ENCODE peak calls at places on chromosomes 12 and 14, in eight cellular contexts. One of them, this sample, is unnamed. For H3K9me2 and H3K79me2, the result is how much of the 10 kb centered on the place peaks cover.

GRCh38 chr12:52252728-52253328 is 19.8 kb downstream of the KRT7 start:
- DNase-seq in MM.1S: no peak
- DNase-seq in OCI-LY7: no peak
- DNase-seq in PC-3: peak
- DNase-seq in HCT116: no peak
- DNase-seq in hepatocyte: no peak
- DNase-seq in SK-N-SH: no peak
- DNase-seq in GM23338: no peak
- DNase-seq in this sample: no peak

GRCh38 chr12:1367731-1368285 is 226.6 kb downstream of the FBXL14 start:
- DNase-seq in GM23338: no peak
- DNase-seq in MM.1S: no peak
- DNase-seq in HCT116: no peak
- DNase-seq in OCI-LY7: no peak
- DNase-seq in SK-N-SH: no peak
- DNase-seq in PC-3: no peak
- DNase-seq in hepatocyte: no peak
- DNase-seq in this sample: peak

GRCh38 chr12:115224031-115224430 is 540.1 kb upstream of the TBX3 start:
- DNase-seq in MM.1S: no peak
- DNase-seq in SK-N-SH: no peak
- DNase-seq in OCI-LY7: no peak
- DNase-seq in PC-3: no peak
- DNase-seq in HCT116: no peak
- DNase-seq in hepatocyte: peak
- DNase-seq in GM23338: no peak
- DNase-seq in this sample: peak

GRCh38 chr14:70171719-70172118 is 17.0 kb downstream of the SLC8A3 start:
- DNase-seq in GM23338: no peak
- DNase-seq in SK-N-SH: no peak
- DNase-seq in PC-3: no peak
- DNase-seq in MM.1S: no peak
- DNase-seq in hepatocyte: no peak
- DNase-seq in HCT116: no peak
- DNase-seq in OCI-LY7: no peak
- DNase-seq in this sample: no peak

GRCh38 chr12:57825451-57825850 is 6.9 kb upstream of the AVIL start:
- DNase-seq in SK-N-SH: no peak
- DNase-seq in GM23338: no peak
- DNase-seq in MM.1S: no peak
- DNase-seq in hepatocyte: no peak
- DNase-seq in OCI-LY7: no peak
- DNase-seq in HCT116: no peak
- DNase-seq in PC-3: no peak
- DNase-seq in this sample: no peak

GRCh38 chr14:105935384-105935783 is 409.0 kb downstream of the TMEM121 start:
- DNase-seq in GM23338: no peak
- DNase-seq in OCI-LY7: no peak
- DNase-seq in hepatocyte: no peak
- DNase-seq in HCT116: no peak
- DNase-seq in SK-N-SH: no peak
- DNase-seq in PC-3: no peak
- DNase-seq in MM.1S: no peak
- DNase-seq in this sample: no peak

GRCh38 chr14:94021001-94021400 is 5.1 kb upstream of the OTUB2 start:
- DNase-seq in GM23338: no peak
- DNase-seq in OCI-LY7: no peak
- DNase-seq in PC-3: peak
- DNase-seq in MM.1S: no peak
- DNase-seq in hepatocyte: no peak
- DNase-seq in SK-N-SH: no peak
- DNase-seq in HCT116: no peak
- DNase-seq in this sample: peak

GRCh38 chr12:38664661-38665269 is 240.6 kb downstream of the CPNE8 start:
- DNase-seq in HCT116: peak
- DNase-seq in MM.1S: peak
- DNase-seq in hepatocyte: peak
- DNase-seq in GM23338: peak
- DNase-seq in SK-N-SH: peak
- DNase-seq in OCI-LY7: peak
- DNase-seq in PC-3: peak
- DNase-seq in this sample: peak

GRCh38 chr14:100140452-100141132 is 18.9 kb downstream of the DEGS2 start:
- DNase-seq in hepatocyte: peak
- DNase-seq in SK-N-SH: no peak
- DNase-seq in GM23338: peak
- DNase-seq in MM.1S: no peak
- DNase-seq in HCT116: no peak
- DNase-seq in PC-3: no peak
- DNase-seq in OCI-LY7: no peak
- DNase-seq in this sample: no peak

GRCh38 chr12:9331218-9331626 is 123.0 kb upstream of the PZP start:
- DNase-seq in HCT116: peak
- DNase-seq in OCI-LY7: peak
- DNase-seq in PC-3: peak
- DNase-seq in MM.1S: peak
- DNase-seq in hepatocyte: peak
- DNase-seq in GM23338: peak
- DNase-seq in SK-N-SH: peak
- DNase-seq in this sample: peak

GRCh38 chr12:52581481-52581880 is 7.8 kb upstream of the KRT74 start:
- DNase-seq in SK-N-SH: no peak
- DNase-seq in HCT116: no peak
- DNase-seq in hepatocyte: peak
- DNase-seq in GM23338: no peak
- DNase-seq in MM.1S: no peak
- DNase-seq in PC-3: peak
- DNase-seq in OCI-LY7: no peak
- DNase-seq in this sample: peak

GRCh38 chr12:108861878-108862587 is 4.7 kb upstream of the SSH1 start:
- DNase-seq in hepatocyte: no peak
- DNase-seq in MM.1S: peak
- DNase-seq in SK-N-SH: no peak
- DNase-seq in PC-3: no peak
- DNase-seq in HCT116: no peak
- DNase-seq in OCI-LY7: peak
- DNase-seq in GM23338: no peak
- DNase-seq in this sample: no peak

GRCh38 chr14:54650331-54651017 is 83.5 kb downstream of the SAMD4A start:
- DNase-seq in HCT116: no peak
- DNase-seq in MM.1S: no peak
- DNase-seq in PC-3: peak
- DNase-seq in OCI-LY7: no peak
- DNase-seq in SK-N-SH: no peak
- DNase-seq in GM23338: peak
- DNase-seq in hepatocyte: no peak
- DNase-seq in this sample: peak

GRCh38 chr12:116881867-116882507 is 746 bp upstream of the HRK start:
- DNase-seq in PC-3: no peak
- DNase-seq in MM.1S: no peak
- DNase-seq in HCT116: no peak
- DNase-seq in OCI-LY7: peak
- DNase-seq in GM23338: peak
- DNase-seq in hepatocyte: no peak
- DNase-seq in SK-N-SH: no peak
- DNase-seq in this sample: no peak

DNA sequence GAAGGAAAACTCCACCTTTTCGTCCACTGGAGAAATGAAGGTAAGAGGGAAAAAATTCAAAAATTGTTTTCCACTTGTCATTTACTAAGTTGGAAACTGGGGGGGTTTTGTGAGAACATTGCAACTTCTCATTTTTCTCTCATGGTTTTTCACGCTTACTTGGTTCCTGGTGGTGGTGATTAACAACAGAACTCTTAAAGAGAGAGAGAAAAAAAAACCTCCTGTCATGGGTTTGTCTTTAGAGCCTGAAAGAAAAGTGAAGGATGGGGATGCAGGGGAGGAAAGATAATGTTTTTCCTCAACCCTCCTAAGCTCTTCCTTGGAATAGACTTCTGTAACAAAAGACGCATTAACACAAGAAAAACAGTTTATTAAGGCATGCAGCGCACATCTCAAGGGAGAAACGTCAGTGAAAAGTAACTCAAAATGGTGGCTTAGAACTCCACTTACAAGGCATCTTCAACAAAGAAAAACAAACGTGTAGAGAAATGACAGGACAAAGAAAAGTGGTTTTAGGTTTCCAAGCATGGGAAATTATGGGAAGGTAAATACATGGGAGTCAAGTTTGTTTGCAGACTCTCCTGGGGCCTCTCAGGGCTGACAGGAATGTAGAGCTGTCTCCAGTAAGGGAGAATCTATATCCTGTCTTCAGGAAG is 81.9 kb upstream of the ATF7IP start:
- DNase-seq in GM23338: peak
- DNase-seq in HCT116: no peak
- DNase-seq in PC-3: no peak
- DNase-seq in SK-N-SH: no peak
- DNase-seq in MM.1S: no peak
- DNase-seq in hepatocyte: no peak
- DNase-seq in OCI-LY7: peak
- DNase-seq in this sample: no peak
- TF ChIP-seq EZH2phosphoT487 in GM23338: no peak
- TF ChIP-seq EZH2phosphoT487 in HCT116: no peak
- TF ChIP-seq EZH2phosphoT487 in PC-3: no peak
- TF ChIP-seq EZH2phosphoT487 in SK-N-SH: no peak
- TF ChIP-seq EZH2phosphoT487 in MM.1S: no peak
- TF ChIP-seq EZH2phosphoT487 in hepatocyte: no peak
- TF ChIP-seq EZH2phosphoT487 in OCI-LY7: no peak
- TF ChIP-seq EZH2phosphoT487 in this sample: no peak

DNA sequence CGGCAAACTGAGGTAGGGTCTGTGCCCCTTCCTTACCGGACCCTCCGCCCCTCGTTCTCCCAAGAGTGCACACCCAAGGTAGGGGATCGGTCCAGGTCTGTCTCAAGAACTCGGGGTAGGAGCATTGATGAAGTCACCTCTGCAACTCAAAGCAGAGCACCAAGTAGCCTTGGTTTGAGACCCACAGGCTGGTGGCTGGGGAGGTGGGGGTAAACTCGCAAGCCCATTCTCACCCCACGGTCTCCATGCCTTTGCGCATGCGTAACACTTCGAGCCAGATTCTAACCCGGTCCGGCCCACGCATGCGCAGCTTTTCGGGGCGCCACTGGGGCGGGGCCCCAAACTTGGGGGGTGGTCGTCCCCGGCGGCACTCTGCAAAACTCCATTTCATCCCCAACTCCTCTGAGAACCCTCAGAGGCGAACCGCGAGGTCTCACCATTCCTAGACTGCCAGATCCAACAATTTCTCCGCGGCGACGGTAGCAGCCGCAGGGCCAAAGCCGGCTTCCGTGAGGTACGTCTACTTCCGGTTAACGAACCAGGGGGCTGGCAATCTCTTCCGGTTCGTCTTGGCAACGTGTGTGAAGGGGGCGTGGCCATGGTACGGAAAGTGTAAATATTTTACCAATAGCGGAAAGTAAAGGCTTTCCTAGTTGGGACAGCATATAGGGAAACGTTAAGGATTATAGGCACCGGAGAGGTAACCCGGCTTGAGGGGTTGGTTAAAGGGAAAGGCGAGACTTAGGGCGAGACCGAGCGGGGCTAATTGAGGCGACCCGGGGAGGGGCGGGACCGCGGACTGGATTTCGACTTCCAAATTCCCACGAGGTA is at the start of gene MCRS1:
- DNase-seq in PC-3: peak
- DNase-seq in GM23338: peak
- DNase-seq in hepatocyte: peak
- DNase-seq in HCT116: peak
- DNase-seq in SK-N-SH: peak
- DNase-seq in MM.1S: peak
- DNase-seq in OCI-LY7: peak
- DNase-seq in this sample: peak
- H3K9me2 ChIP-seq in PC-3: under half
- H3K9me2 ChIP-seq in GM23338: under half
- H3K9me2 ChIP-seq in hepatocyte: under half
- H3K9me2 ChIP-seq in HCT116: under half
- H3K9me2 ChIP-seq in SK-N-SH: under half
- H3K9me2 ChIP-seq in MM.1S: under half
- H3K9me2 ChIP-seq in OCI-LY7: under half
- H3K9me2 ChIP-seq in this sample: under half

GRCh38 chr12:6328045-6328779 is 13.7 kb downstream of the TNFRSF1A start:
- DNase-seq in MM.1S: no peak
- DNase-seq in HCT116: no peak
- DNase-seq in PC-3: no peak
- DNase-seq in GM23338: no peak
- DNase-seq in SK-N-SH: no peak
- DNase-seq in OCI-LY7: no peak
- DNase-seq in hepatocyte: no peak
- DNase-seq in this sample: no peak
- H3K79me2 ChIP-seq in MM.1S: under half
- H3K79me2 ChIP-seq in HCT116: under half
- H3K79me2 ChIP-seq in PC-3: under half
- H3K79me2 ChIP-seq in GM23338: under half
- H3K79me2 ChIP-seq in SK-N-SH: under half
- H3K79me2 ChIP-seq in OCI-LY7: under half
- H3K79me2 ChIP-seq in hepatocyte: under half
- H3K79me2 ChIP-seq in this sample: half or more

GRCh38 chr14:66046591-66046990 is 439.6 kb upstream of the CCDC196 start:
- DNase-seq in HCT116: no peak
- DNase-seq in MM.1S: no peak
- DNase-seq in SK-N-SH: no peak
- DNase-seq in hepatocyte: no peak
- DNase-seq in PC-3: no peak
- DNase-seq in OCI-LY7: no peak
- DNase-seq in GM23338: no peak
- DNase-seq in this sample: no peak

GRCh38 chr14:66046035-66046434 is 440.1 kb upstream of the CCDC196 start:
- DNase-seq in GM23338: no peak
- DNase-seq in OCI-LY7: peak
- DNase-seq in MM.1S: no peak
- DNase-seq in SK-N-SH: no peak
- DNase-seq in PC-3: no peak
- DNase-seq in HCT116: no peak
- DNase-seq in hepatocyte: no peak
- DNase-seq in this sample: peak

GRCh38 chr14:66043921-66044320 is 442.2 kb upstream of the CCDC196 start:
- DNase-seq in hepatocyte: no peak
- DNase-seq in SK-N-SH: no peak
- DNase-seq in PC-3: no peak
- DNase-seq in HCT116: no peak
- DNase-seq in MM.1S: no peak
- DNase-seq in GM23338: no peak
- DNase-seq in OCI-LY7: no peak
- DNase-seq in this sample: peak

DNA sequence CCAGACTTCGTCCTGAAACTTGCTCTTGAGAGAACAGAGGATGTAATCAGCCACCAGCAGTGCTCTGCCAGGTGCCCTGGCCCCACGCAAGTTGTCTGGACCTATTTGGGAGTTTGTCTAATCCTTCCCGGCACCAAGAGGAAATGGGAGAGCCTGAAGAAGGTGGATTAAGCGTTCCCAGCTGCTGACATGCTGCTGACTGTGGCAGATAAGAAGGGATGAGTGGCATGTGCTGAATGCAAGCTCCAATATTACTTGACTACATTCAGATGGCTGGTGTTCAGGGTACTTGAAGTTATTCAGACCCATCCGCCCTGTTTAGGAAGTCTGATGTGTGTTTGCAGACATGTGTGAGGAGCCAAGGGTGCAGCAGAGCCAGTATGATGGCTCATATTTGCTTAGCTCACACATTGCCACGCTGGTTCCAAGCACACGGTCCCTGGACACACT is 440.6 kb upstream of the CCDC196 start:
- DNase-seq in HCT116: no peak
- DNase-seq in PC-3: no peak
- DNase-seq in OCI-LY7: no peak
- DNase-seq in GM23338: no peak
- DNase-seq in hepatocyte: peak
- DNase-seq in MM.1S: no peak
- DNase-seq in SK-N-SH: no peak
- DNase-seq in this sample: peak
- TF ChIP-seq EZH2phosphoT487 in HCT116: no peak
- TF ChIP-seq EZH2phosphoT487 in PC-3: no peak
- TF ChIP-seq EZH2phosphoT487 in OCI-LY7: no peak
- TF ChIP-seq EZH2phosphoT487 in GM23338: no peak
- TF ChIP-seq EZH2phosphoT487 in hepatocyte: no peak
- TF ChIP-seq EZH2phosphoT487 in MM.1S: no peak
- TF ChIP-seq EZH2phosphoT487 in SK-N-SH: no peak
- TF ChIP-seq EZH2phosphoT487 in this sample: no peak